ENCODE peak calls at places on chromosomes 11 and 22, in nine cellular contexts. G is IMR-90, N is tibial nerve, M is prostate gland, I is upper lobe of left lung, T is body of pancreas, L is right lobe of liver, S is uterus, X is A549. A is an unnamed sample.

GRCh38 chr11:134942633-134943032 is 530.6 kb upstream of the B3GAT1 start:
- DNase-seq in N (no peak), G (no peak), M (no peak), S (no peak), L (no peak), I (no peak), T (no peak), X (no peak), A (no peak)

GRCh38 chr11:65574963-65575567 is 788 bp upstream of the EHBP1L1 start:
- DNase-seq in X (no peak), N (no peak), M (no peak), S (no peak), G (no peak), T (peak; percentile 79), L (no peak), I (peak; percentile 69), A (no peak)

GRCh38 chr11:66429983-66430602 is 8.6 kb downstream of the MRPL11 start:
- DNase-seq in T (peak; percentile 82), X (peak; percentile 72), L (peak; percentile 58), M (peak; percentile 52), G (peak; percentile 67), I (peak; percentile 61), N (peak; percentile 39), S (peak; percentile 69), A (no peak)

GRCh38 chr11:70854201-70854600 is 398.2 kb downstream of the SHANK2 start:
- DNase-seq in L (no peak), G (no peak), M (no peak), S (no peak), I (no peak), T (no peak), N (no peak), X (no peak), A (no peak)

GRCh38 chr11:107017433-107018227 is 646 bp downstream of the GUCY1A2 start:
- DNase-seq in S (peak; percentile 66), L (peak; percentile 42), M (peak; percentile 27), G (no peak), X (peak; percentile 21), I (peak; percentile 25), N (peak; percentile 13), T (peak; percentile 63), A (peak; percentile 76)

GRCh38 chr22:48884292-48884691 is 943.4 kb downstream of the BRD1 start:
- DNase-seq in T (no peak), I (peak; percentile 12), L (no peak), N (no peak), G (no peak), S (no peak), X (no peak), M (no peak), A (peak; percentile 17)

GRCh38 chr11:14118047-14118446 is 155.5 kb downstream of the SPON1 start:
- DNase-seq in S (no peak), G (no peak), M (no peak), T (no peak), N (no peak), L (no peak), I (no peak), X (no peak), A (no peak)

GRCh38 chr11:38971141-38971540 is 2373.1 kb upstream of the RAG2 start:
- DNase-seq in G (no peak), T (no peak), S (no peak), N (no peak), M (no peak), X (no peak), I (no peak), L (no peak), A (no peak)

GRCh38 chr11:72391638-72392423 is 42.5 kb downstream of the CLPB start:
- DNase-seq in T (no peak), G (no peak), L (no peak), X (no peak), M (no peak), N (no peak), S (no peak), I (no peak), A (no peak)

GRCh38 chr11:111719379-111719778 is 46.8 kb downstream of the PPP2R1B start:
- DNase-seq in I (no peak), T (no peak), N (no peak), L (no peak), G (peak; percentile 47), M (no peak), X (no peak), S (no peak), A (no peak)

GRCh38 chr11:84468255-84468654 is 1158.9 kb downstream of the DLG2 start:
- DNase-seq in S (no peak), N (no peak), G (no peak), X (no peak), L (no peak), I (no peak), M (no peak), T (no peak), A (no peak)

GRCh38 chr11:44767421-44767820 is 40.7 kb downstream of the TSPAN18 start:
- DNase-seq in L (no peak), N (no peak), M (no peak), S (peak; percentile 10), X (no peak), I (no peak), G (peak; percentile 64), T (no peak), A (no peak)

GRCh38 chr11:68067991-68068390 is 29.2 kb downstream of the TCIRG1 start:
- DNase-seq in M (no peak), S (no peak), G (no peak), T (no peak), X (no peak), N (no peak), L (no peak), I (no peak), A (no peak)

GRCh38 chr11:115054541-115055538 is 376.5 kb downstream of the NXPE2 start:
- DNase-seq in T (no peak), N (no peak), L (no peak), I (no peak), X (no peak), G (peak; percentile 3), S (no peak), M (no peak), A (no peak)

GRCh38 chr11:19673924-19674390 is 38.7 kb upstream of the NAV2 start:
- DNase-seq in L (no peak), M (peak; percentile 76), N (peak; percentile 40), G (no peak), S (peak; percentile 78), I (peak; percentile 81), X (no peak), T (peak; percentile 19), A (peak; percentile 84)

GRCh38 chr11:73838443-73839122 is 38.1 kb downstream of the COA4 start:
- DNase-seq in L (no peak), X (no peak), S (no peak), G (peak; percentile 50), T (no peak), I (no peak), M (no peak), N (no peak), A (no peak)

GRCh38 chr22:42655693-42656092 is 6.5 kb upstream of the CYB5R3 start:
- DNase-seq in S (no peak), X (no peak), T (no peak), M (no peak), I (no peak), G (no peak), L (no peak), N (no peak), A (no peak)
- H3K4me3 ChIP-seq in S (no peak overlapping the region), X (no peak overlapping the region), T (no peak overlapping the region), M (no peak overlapping the region), I (no peak overlapping the region), G (no peak overlapping the region), L (no peak overlapping the region), N (no peak overlapping the region), A (no peak overlapping the region)

GRCh38 chr11:47932544-47932943 is 47.8 kb upstream of the PTPRJ start:
- DNase-seq in N (no peak), I (no peak), T (no peak), S (no peak), X (no peak), L (no peak), M (no peak), G (no peak), A (no peak)
- TF ChIP-seq POLR2A in N (no peak), I (no peak), T (no peak), S (no peak), X (no peak), L (no peak), M (no peak), G (no peak), A (no peak)

GRCh38 chr11:27786331-27786730 is 86.1 kb upstream of the BDNF start:
- DNase-seq in M (no peak), T (no peak), X (no peak), L (no peak), I (no peak), N (no peak), S (no peak), G (no peak), A (no peak)

GRCh38 chr11:27783701-27784355 is 83.6 kb upstream of the BDNF start:
- DNase-seq in I (no peak), M (no peak), N (no peak), X (no peak), T (no peak), G (no peak), L (no peak), S (no peak), A (no peak)

DNA sequence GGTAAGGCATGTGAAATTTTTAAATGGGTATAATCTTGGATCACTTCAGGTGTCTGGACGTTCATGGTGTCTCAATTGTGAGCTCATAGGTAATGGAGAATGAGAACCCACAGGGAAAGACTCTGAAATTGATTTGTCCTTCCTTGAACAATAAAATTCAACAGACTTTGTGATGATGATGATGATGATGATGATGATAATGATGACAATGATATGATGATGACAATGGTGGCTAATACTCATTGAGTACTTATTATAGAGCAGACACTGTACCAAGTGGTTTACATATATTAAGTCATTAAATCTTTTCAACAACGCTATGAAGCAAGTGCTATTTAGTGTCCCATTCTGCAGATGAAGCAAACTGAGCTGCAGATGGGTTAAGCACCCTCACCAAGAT is 86.6 kb upstream of the BDNF start:
- DNase-seq in G (no peak), S (no peak), L (no peak), M (no peak), T (no peak), X (no peak), N (no peak), I (no peak), A (no peak)
- H3K4me1 ChIP-seq in G (no peaks in the 10 kb centered on the region), S (no peaks in the 10 kb centered on the region), L (no peaks in the 10 kb centered on the region), M (no peaks in the 10 kb centered on the region), T (no peaks in the 10 kb centered on the region), X (no peaks in the 10 kb centered on the region), N (no peaks in the 10 kb centered on the region), I (no peaks in the 10 kb centered on the region), A (no peaks in the 10 kb centered on the region)

GRCh38 chr22:42717197-42717967 is 3.3 kb downstream of the A4GALT start:
- DNase-seq in L (no peak), G (no peak), X (no peak), N (no peak), T (no peak), M (no peak), S (peak; percentile 72), I (no peak), A (no peak)

GRCh38 chr22:42714768-42715430 is 5.8 kb downstream of the A4GALT start:
- DNase-seq in L (no peak), X (no peak), S (no peak), I (no peak), G (no peak), N (no peak), M (no peak), T (no peak), A (no peak)

GRCh38 chr22:42714308-42714707 is 6.4 kb downstream of the A4GALT start:
- DNase-seq in N (no peak), I (no peak), S (no peak), G (no peak), M (no peak), L (no peak), T (no peak), X (no peak), A (no peak)

GRCh38 chr22:42716221-42716620 is 4.4 kb downstream of the A4GALT start:
- DNase-seq in M (no peak), I (no peak), N (no peak), S (no peak), G (no peak), T (no peak), L (no peak), X (no peak), A (no peak)

GRCh38 chr22:42716649-42717127 is 4.0 kb downstream of the A4GALT start:
- DNase-seq in S (no peak), M (no peak), N (no peak), L (no peak), G (no peak), T (no peak), I (no peak), X (no peak), A (no peak)
- H3K4me3 ChIP-seq in S (no peak overlapping the region), M (no peak overlapping the region), N (no peak overlapping the region), L (no peak overlapping the region), G (no peak overlapping the region), T (no peak overlapping the region), I (no peak overlapping the region), X (no peak overlapping the region), A (no peak overlapping the region)

A was measured in suprapubic skin.